ENCODE peak calls at places on chromosome 21, in nine cellular contexts. J, D, K, O, B, P, C, U and M are unnamed samples.

GRCh38 chr21:38773108-38774061 is 32.3 kb upstream of the ETS2 start:
- DNase-seq in K (peak), U (no peak), P (peak), O (no peak), J (no peak), D (no peak), B (no peak), C (peak), M (no peak)

GRCh38 chr21:45050786-45051489 is 23.4 kb upstream of the ADARB1 start:
- DNase-seq in D (no peak), C (no peak), K (no peak), O (no peak), P (no peak), B (no peak), J (no peak), U (no peak), M (no peak)

GRCh38 chr21:43027846-43028731 is 47.5 kb downstream of the CBS start:
- DNase-seq in P (no peak), D (no peak), K (no peak), J (no peak), B (no peak), U (no peak), O (no peak), C (no peak), M (no peak)

GRCh38 chr21:22855581-22855980 is 1857.4 kb downstream of the NCAM2 start:
- DNase-seq in C (no peak), D (no peak), B (no peak), J (no peak), U (no peak), O (no peak), K (no peak), P (no peak), M (no peak)

GRCh38 chr21:42426424-42426823 is 22.7 kb downstream of the UBASH3A start:
- DNase-seq in J (no peak), D (no peak), B (no peak), O (no peak), C (no peak), K (no peak), U (no peak), P (no peak), M (no peak)

GRCh38 chr21:46605759-46606426 is 1.0 kb upstream of the S100B start:
- DNase-seq in C (peak), J (peak), K (no peak), O (no peak), B (peak), P (peak), U (no peak), D (no peak), M (no peak)

GRCh38 chr21:44875341-44875740 is 1.9 kb upstream of the PTTG1IP start:
- DNase-seq in B (no peak), P (no peak), C (no peak), J (no peak), O (no peak), K (no peak), D (no peak), U (no peak), M (no peak)

GRCh38 chr21:44866780-44867179 is 6.7 kb downstream of the PTTG1IP start:
- DNase-seq in B (no peak), U (no peak), C (no peak), P (no peak), K (no peak), J (no peak), D (no peak), O (peak), M (no peak)

GRCh38 chr21:45019076-45019886 is 55.1 kb upstream of the ADARB1 start:
- DNase-seq in O (no peak), K (peak), P (no peak), D (no peak), B (no peak), U (no peak), J (peak), C (peak), M (no peak)

GRCh38 chr21:17461014-17461413 is 51.8 kb upstream of the CXADR start:
- DNase-seq in U (no peak), D (no peak), P (no peak), O (no peak), K (no peak), C (peak), B (peak), J (no peak), M (no peak)